ENCODE peak calls at places on chromosome 21, in five cellular contexts. I is breast epithelium, D is GM23338, H is psoas muscle, L is IMR-90. F is an unnamed sample. For H3K4me1, the result is how much of the 10 kb centered on the place peaks cover.

GRCh38 chr21:25842925-25843324 is 108.2 kb downstream of the GABPA start:
- DNase-seq in I (no peak), D (no peak), H (no peak), L (no peak), F (no peak)

GRCh38 chr21:42149656-42150457 is 69.1 kb upstream of the ABCG1 start:
- DNase-seq in I (peak), D (no peak), H (no peak), L (no peak), F (peak)

GRCh38 chr21:33039542-33039941 is 13.8 kb downstream of the OLIG2 start:
- DNase-seq in I (no peak), D (peak), H (no peak), L (no peak), F (no peak)

GRCh38 chr21:38997756-38998155 is 185.5 kb downstream of the PSMG1 start:
- DNase-seq in I (no peak), D (no peak), H (no peak), L (no peak), F (no peak)

GRCh38 chr21:33099131-33099530 is 29.2 kb downstream of the OLIG1 start:
- DNase-seq in I (no peak), D (no peak), H (no peak), L (no peak), F (no peak)

GRCh38 chr21:41333752-41334151 is 17.2 kb downstream of the FAM3B start:
- DNase-seq in I (no peak), D (no peak), H (no peak), L (no peak), F (no peak)

GRCh38 chr21:41691205-41692203 is 75.3 kb downstream of the RIPK4 start:
- DNase-seq in I (no peak), D (no peak), H (no peak), L (no peak), F (no peak)

GRCh38 chr21:26941436-26941835 is 25.5 kb downstream of the ADAMTS5 start:
- DNase-seq in I (no peak), D (no peak), H (no peak), L (peak), F (no peak)

GRCh38 chr21:36209626-36210171 is 53.1 kb downstream of the DOP1B start:
- DNase-seq in I (no peak), D (peak), H (no peak), L (peak), F (no peak)

GRCh38 chr21:39951183-39952101 is 84.2 kb downstream of the PCP4 start:
- DNase-seq in I (no peak), D (peak), H (no peak), L (no peak), F (no peak)

GRCh38 chr21:32565856-32566465 is 19.4 kb downstream of the TCP10L start:
- DNase-seq in I (no peak), D (no peak), H (no peak), L (peak), F (no peak)

GRCh38 chr21:36097427-36098230 is 27.8 kb downstream of the CBR1 start:
- DNase-seq in I (no peak), D (no peak), H (no peak), L (no peak), F (no peak)

GRCh38 chr21:39575778-39576177 is 37.0 kb upstream of the B3GALT5 start:
- DNase-seq in I (no peak), D (no peak), H (no peak), L (no peak), F (no peak)

GRCh38 chr21:38503588-38503987 is 5.3 kb upstream of the ERG start:
- DNase-seq in I (no peak), D (no peak), H (no peak), L (peak), F (no peak)

GRCh38 chr21:33428669-33429068 is 25.5 kb downstream of the IFNGR2 start:
- DNase-seq in I (peak), D (no peak), H (no peak), L (no peak), F (no peak)

GRCh38 chr21:26513212-26513611 is 59.9 kb downstream of the CYYR1 start:
- DNase-seq in I (no peak), D (no peak), H (no peak), L (no peak), F (no peak)

GRCh38 chr21:25929859-25930520 is 195.2 kb downstream of the GABPA start:
- DNase-seq in I (no peak), D (peak), H (peak), L (peak), F (no peak)

GRCh38 chr21:31986035-31986856 is 113.4 kb downstream of the HUNK start:
- DNase-seq in I (no peak), D (no peak), H (no peak), L (no peak), F (no peak)

GRCh38 chr21:38477241-38477640 is 21.0 kb downstream of the ERG start:
- DNase-seq in I (no peak), D (no peak), H (no peak), L (no peak), F (no peak)

GRCh38 chr21:38806153-38806941 is 618 bp downstream of the ETS2 start:
- DNase-seq in I (no peak), D (peak), H (peak), L (no peak), F (peak)

GRCh38 chr21:14550200-14550599 is 4.1 kb upstream of the SAMSN1 start:
- DNase-seq in I (no peak), D (no peak), H (no peak), L (no peak), F (no peak)

GRCh38 chr21:29436143-29436542 is 137.4 kb downstream of the BACH1 start:
- DNase-seq in I (no peak), D (peak), H (no peak), L (no peak), F (no peak)

GRCh38 chr21:21807598-21807903 is 809.3 kb downstream of the NCAM2 start:
- DNase-seq in I (no peak), D (no peak), H (no peak), L (no peak), F (no peak)

GRCh38 chr21:27555996-27556395 is 589.1 kb upstream of the ADAMTS5 start:
- DNase-seq in I (no peak), D (no peak), H (no peak), L (no peak), F (no peak)

GRCh38 chr21:25670726-25671125 is 31.7 kb downstream of the JAM2 start:
- DNase-seq in I (no peak), D (no peak), H (no peak), L (peak), F (no peak)

GRCh38 chr21:41850085-41850484 is 29.1 kb downstream of the PRDM15 start:
- DNase-seq in I (no peak), D (no peak), H (no peak), L (no peak), F (no peak)

GRCh38 chr21:29080454-29080930 is 7.0 kb upstream of the CCT8 start:
- DNase-seq in I (no peak), D (no peak), H (no peak), L (peak), F (no peak)

GRCh38 chr21:42232176-42232825 is 13.4 kb downstream of the ABCG1 start:
- DNase-seq in I (no peak), D (no peak), H (no peak), L (no peak), F (peak)

GRCh38 chr21:27023186-27023585 is 56.3 kb upstream of the ADAMTS5 start:
- DNase-seq in I (no peak), D (no peak), H (no peak), L (no peak), F (no peak)

GRCh38 chr21:27954806-27955205 is 987.9 kb upstream of the ADAMTS5 start:
- DNase-seq in I (no peak), D (peak), H (no peak), L (peak), F (no peak)

GRCh38 chr21:32602099-32602498 is 10.1 kb downstream of the CFAP298 start:
- DNase-seq in I (no peak), D (no peak), H (no peak), L (no peak), F (no peak)

GRCh38 chr21:31034378-31034777 is 3.9 kb downstream of the KRTAP19-8 start:
- DNase-seq in I (no peak), D (no peak), H (no peak), L (no peak), F (no peak)

GRCh38 chr21:22211943-22212342 is 1213.7 kb downstream of the NCAM2 start:
- DNase-seq in I (no peak), D (no peak), H (no peak), L (no peak), F (no peak)

GRCh38 chr21:39556176-39556575 is 56.6 kb upstream of the B3GALT5 start:
- DNase-seq in I (no peak), D (peak), H (no peak), L (no peak), F (no peak)

GRCh38 chr21:46603228-46603627 is 1.7 kb downstream of the S100B start:
- DNase-seq in I (no peak), D (peak), H (no peak), L (no peak), F (no peak)
- H3K27ac ChIP-seq in I (no peak), D (no peak), H (no peak), L (no peak), F (no peak)

GRCh38 chr21:37446552-37446951 is 80.0 kb downstream of the DYRK1A start:
- DNase-seq in I (no peak), D (peak), H (no peak), L (no peak), F (no peak)
- H3K4me1 ChIP-seq in I (under half), D (half or more), H (half or more), L (under half), F (under half)

GRCh38 chr21:45162809-45163208 is 88.4 kb downstream of the ADARB1 start:
- DNase-seq in I (no peak), D (no peak), H (no peak), L (no peak), F (no peak)

GRCh38 chr21:45164838-45165237 is 90.5 kb downstream of the ADARB1 start:
- DNase-seq in I (no peak), D (no peak), H (no peak), L (no peak), F (no peak)

GRCh38 chr21:45163413-45164123 is 89.2 kb downstream of the ADARB1 start:
- DNase-seq in I (no peak), D (no peak), H (no peak), L (no peak), F (no peak)

GRCh38 chr21:45162115-45162514 is 87.7 kb downstream of the ADARB1 start:
- DNase-seq in I (no peak), D (no peak), H (no peak), L (no peak), F (no peak)

GRCh38 chr21:45164124-45164511 is 89.7 kb downstream of the ADARB1 start:
- DNase-seq in I (no peak), D (no peak), H (peak), L (peak), F (no peak)
- H3K27ac ChIP-seq in I (no peak), D (no peak), H (peak), L (no peak), F (no peak)

DNA sequence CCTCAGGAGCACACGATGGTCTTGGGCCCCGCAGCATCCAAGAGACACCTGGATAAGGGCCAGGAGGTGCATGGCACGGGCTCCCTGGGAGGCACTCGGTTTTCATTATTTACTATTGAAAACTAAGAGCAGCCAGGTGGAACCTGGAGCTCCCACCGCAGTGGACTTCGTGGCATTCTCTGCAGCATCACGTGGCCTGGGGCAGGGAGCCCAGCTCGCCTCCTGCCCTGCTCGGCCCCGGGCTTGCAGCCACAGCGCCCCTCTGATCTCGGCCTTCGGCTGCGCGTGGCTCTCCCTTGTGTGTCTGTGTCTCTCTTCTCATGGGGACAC is 121.6 kb downstream of the SIK1 start:
- DNase-seq in I (no peak), D (no peak), H (no peak), L (no peak), F (peak)
- H3K4me1 ChIP-seq in I (under half), D (under half), H (under half), L (under half), F (under half)

GRCh38 chr21:44846201-44846484 is 27.3 kb downstream of the PTTG1IP start:
- DNase-seq in I (no peak), D (no peak), H (no peak), L (no peak), F (no peak)

GRCh38 chr21:44845418-44846200 is 27.7 kb upstream of the SUMO3 start:
- DNase-seq in I (peak), D (peak), H (peak), L (peak), F (peak)

GRCh38 chr21:44848821-44849521 is 24.5 kb downstream of the PTTG1IP start:
- DNase-seq in I (peak), D (no peak), H (no peak), L (no peak), F (peak)

GRCh38 chr21:44847261-44848056 is 26.0 kb downstream of the PTTG1IP start:
- DNase-seq in I (peak), D (no peak), H (no peak), L (no peak), F (peak)

DNA sequence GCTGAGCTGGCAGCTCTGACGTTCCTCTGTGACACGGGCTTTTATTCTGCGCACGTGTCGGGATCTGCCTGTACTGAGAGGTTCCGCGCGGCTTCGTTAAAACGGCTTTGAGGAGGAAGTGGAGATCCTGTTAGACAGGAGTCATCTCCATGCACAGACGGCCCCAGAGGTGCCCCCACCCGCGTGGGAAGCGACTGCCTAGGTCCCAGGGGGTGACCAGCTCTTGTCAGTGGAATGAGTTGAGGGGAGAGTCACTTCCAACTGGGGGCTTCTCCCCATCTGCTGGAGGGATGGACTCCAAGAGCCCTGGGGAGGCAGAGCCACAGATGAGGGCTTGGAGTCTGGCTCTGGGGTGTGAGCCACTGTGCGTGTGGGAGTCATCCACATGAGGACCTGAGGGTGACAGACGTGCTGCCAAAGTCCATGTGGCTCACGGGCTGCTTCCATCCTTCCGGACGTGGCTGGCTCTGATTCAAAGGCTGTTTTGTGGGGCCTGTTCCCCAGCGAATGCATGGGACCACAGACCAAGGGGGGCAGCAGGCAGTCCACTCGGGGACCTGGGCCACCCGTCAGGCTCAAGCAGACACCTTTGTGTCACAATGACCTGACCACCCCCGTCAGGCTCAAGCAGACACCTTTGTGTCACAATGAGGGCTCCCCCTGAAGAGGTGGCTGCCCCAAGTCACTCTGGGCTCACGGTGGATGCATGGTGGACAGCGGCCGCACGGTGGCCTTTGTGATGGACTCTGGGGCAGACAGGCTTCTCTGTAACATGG is 26.8 kb downstream of the PTTG1IP start:
- DNase-seq in I (peak), D (no peak), H (peak), L (peak), F (peak)
- H3K27ac ChIP-seq in I (no peak), D (peak), H (no peak), L (no peak), F (no peak)

GRCh38 chr21:37396855-37397254 is 30.3 kb downstream of the DYRK1A start:
- DNase-seq in I (no peak), D (no peak), H (no peak), L (no peak), F (no peak)
- H3K4me1 ChIP-seq in I (under half), D (under half), H (half or more), L (under half), F (under half)

DNA sequence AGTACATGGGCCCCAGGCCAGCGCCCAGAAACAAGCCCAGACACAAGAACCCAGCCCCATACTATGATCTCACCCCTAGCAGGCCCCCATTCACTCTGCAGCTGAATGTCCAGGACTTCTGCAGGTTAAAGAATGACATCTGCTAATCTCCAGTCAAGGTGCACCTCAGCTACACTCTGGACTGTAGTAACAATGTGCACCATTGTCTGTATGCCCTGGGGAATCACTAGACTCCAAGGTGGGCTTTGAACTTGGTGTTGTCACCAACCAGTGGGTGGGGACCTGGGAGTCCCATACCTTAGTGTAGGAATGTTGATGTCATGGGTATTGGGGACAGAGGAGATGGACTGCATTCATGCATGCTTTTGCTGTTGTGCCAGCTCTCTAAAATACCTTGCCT is 10.3 kb downstream of the KCNE1 start:
- DNase-seq in I (no peak), D (no peak), H (no peak), L (no peak), F (no peak)
- H3K27ac ChIP-seq in I (no peak), D (no peak), H (no peak), L (no peak), F (no peak)

DNA sequence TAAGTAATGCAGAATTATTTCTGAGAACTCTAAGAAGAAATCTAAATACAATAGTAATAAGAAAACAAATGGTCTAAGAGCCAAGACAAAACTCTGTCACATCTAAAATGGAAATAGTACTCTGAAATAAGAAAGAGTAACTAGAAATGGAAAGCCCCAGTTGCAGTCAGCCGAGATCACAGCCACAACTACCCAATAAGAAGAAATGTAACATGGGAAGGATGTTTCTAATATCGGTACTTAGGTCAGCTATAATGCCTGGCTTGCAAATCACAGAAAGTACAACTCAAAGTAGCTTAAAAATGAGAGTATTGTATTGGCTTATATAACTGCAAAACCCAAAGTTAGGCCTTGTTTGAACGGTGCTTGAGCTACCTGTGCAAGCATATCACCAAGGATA is 58.6 kb upstream of the USP25 start:
- DNase-seq in I (no peak), D (no peak), H (no peak), L (no peak), F (no peak)
- H3K4me1 ChIP-seq in I (under half), D (under half), H (under half), L (under half), F (under half)